ENCODE peak calls at places on chromosome 13, in eight cellular contexts. E is NCI-H2081; X is HT1080; U is naive thymus-derived CD8-positive, alpha-beta T cell; I is pancreas; F is OCI-LY7; A is GM23248; K is stimulated activated CD4-positive, alpha-beta T cell treated with anti-CD3 and anti-CD28 coated beads, Interleukin-2, amount 100 ng/mL, for 48 hours. L is an unnamed sample.

GRCh38 chr13:101408154-101408553 is 8.2 kb downstream of the NALCN start:
- DNase-seq in E (no peak), X (no peak), U (no peak), I (no peak), F (no peak), A (no peak), K (no peak), L (peak)

GRCh38 chr13:92734545-92734944 is 492.1 kb upstream of the GPC6 start:
- DNase-seq in E (no peak), X (no peak), U (no peak), I (no peak), F (no peak), A (no peak), K (no peak), L (no peak)

GRCh38 chr13:59790626-59791025 is 373.1 kb downstream of the DIAPH3 start:
- DNase-seq in E (no peak), X (no peak), U (no peak), I (no peak), F (no peak), A (peak), K (no peak), L (no peak)

GRCh38 chr13:20714161-20714560 is 10.7 kb downstream of the IL17D start:
- DNase-seq in E (no peak), X (peak), U (no peak), I (no peak), F (no peak), A (peak), K (no peak), L (peak)

GRCh38 chr13:96821381-96821780 is 172.9 kb downstream of the OXGR1 start:
- DNase-seq in E (no peak), X (peak), U (no peak), I (no peak), F (no peak), A (peak), K (no peak), L (no peak)

GRCh38 chr13:49936943-49937273 is 768 bp upstream of the SPRYD7 start:
- DNase-seq in E (no peak), X (no peak), U (no peak), I (no peak), F (no peak), A (peak), K (no peak), L (no peak)

GRCh38 chr13:59750860-59751259 is 412.9 kb downstream of the DIAPH3 start:
- DNase-seq in E (no peak), X (no peak), U (no peak), I (peak), F (no peak), A (peak), K (no peak), L (no peak)

GRCh38 chr13:98919566-98919965 is 58.3 kb downstream of the DOCK9 start:
- DNase-seq in E (no peak), X (no peak), U (no peak), I (no peak), F (peak), A (no peak), K (no peak), L (no peak)

GRCh38 chr13:38202730-38203129 is 146.9 kb upstream of the UFM1 start:
- DNase-seq in E (no peak), X (peak), U (no peak), I (no peak), F (no peak), A (peak), K (no peak), L (peak)

GRCh38 chr13:111037838-111038397 is 77.2 kb upstream of the ARHGEF7 start:
- DNase-seq in E (no peak), X (no peak), U (no peak), I (no peak), F (no peak), A (no peak), K (no peak), L (no peak)

GRCh38 chr13:28636078-28636477 is 22.9 kb upstream of the POMP start:
- DNase-seq in E (no peak), X (no peak), U (no peak), I (no peak), F (no peak), A (peak), K (no peak), L (peak)

GRCh38 chr13:25406377-25406776 is 34.6 kb downstream of the ATP8A2 start:
- DNase-seq in E (peak), X (no peak), U (no peak), I (no peak), F (peak), A (no peak), K (no peak), L (peak)

GRCh38 chr13:40130871-40131636 is 475.6 kb downstream of the COG6 start:
- DNase-seq in E (no peak), X (peak), U (no peak), I (no peak), F (no peak), A (peak), K (no peak), L (peak)

GRCh38 chr13:51435002-51435578 is 17.7 kb downstream of the INTS6 start:
- DNase-seq in E (no peak), X (no peak), U (peak), I (no peak), F (peak), A (peak), K (no peak), L (peak)

GRCh38 chr13:34589581-34589980 is 352.5 kb upstream of the NBEA start:
- DNase-seq in E (no peak), X (no peak), U (no peak), I (no peak), F (no peak), A (no peak), K (no peak), L (no peak)

GRCh38 chr13:110116072-110116487 is 190.9 kb downstream of the COL4A1 start:
- DNase-seq in E (no peak), X (no peak), U (peak), I (peak), F (peak), A (peak), K (peak), L (peak)

GRCh38 chr13:28043224-28043623 is 54.7 kb upstream of the URAD start:
- DNase-seq in E (no peak), X (no peak), U (no peak), I (no peak), F (no peak), A (no peak), K (no peak), L (no peak)

GRCh38 chr13:30652746-30653145 is 35.0 kb downstream of the USPL1 start:
- DNase-seq in E (no peak), X (no peak), U (no peak), I (no peak), F (no peak), A (no peak), K (no peak), L (no peak)

GRCh38 chr13:85132986-85133385 is 666.2 kb downstream of the SLITRK6 start:
- DNase-seq in E (no peak), X (no peak), U (no peak), I (no peak), F (no peak), A (no peak), K (no peak), L (no peak)

GRCh38 chr13:51500687-51501086 is 47.9 kb upstream of the INTS6 start:
- DNase-seq in E (no peak), X (no peak), U (no peak), I (no peak), F (no peak), A (no peak), K (no peak), L (no peak)

GRCh38 chr13:19646062-19646461 is 12.6 kb downstream of the MPHOSPH8 start:
- DNase-seq in E (no peak), X (no peak), U (no peak), I (no peak), F (no peak), A (no peak), K (no peak), L (no peak)

GRCh38 chr13:50574731-50575130 is 268.8 kb downstream of the DLEU7 start:
- DNase-seq in E (no peak), X (no peak), U (no peak), I (no peak), F (no peak), A (peak), K (no peak), L (peak)

GRCh38 chr13:45036206-45036605 is 46.9 kb downstream of the GPALPP1 start:
- DNase-seq in E (no peak), X (no peak), U (no peak), I (no peak), F (no peak), A (no peak), K (no peak), L (no peak)

GRCh38 chr13:111893607-111894443 is 173.1 kb upstream of the SOX1 start:
- DNase-seq in E (no peak), X (no peak), U (no peak), I (no peak), F (no peak), A (no peak), K (no peak), L (no peak)

GRCh38 chr13:22662771-22663170 is 518.0 kb upstream of the SGCG start:
- DNase-seq in E (no peak), X (no peak), U (no peak), I (no peak), F (no peak), A (no peak), K (no peak), L (no peak)

GRCh38 chr13:59891053-59891452 is 272.7 kb downstream of the DIAPH3 start:
- DNase-seq in E (no peak), X (no peak), U (no peak), I (no peak), F (no peak), A (peak), K (no peak), L (no peak)

GRCh38 chr13:93262729-93263128 is 36.1 kb downstream of the GPC6 start:
- DNase-seq in E (no peak), X (peak), U (no peak), I (no peak), F (no peak), A (peak), K (no peak), L (peak)

GRCh38 chr13:109862627-109863026 is 76.2 kb upstream of the IRS2 start:
- DNase-seq in E (no peak), X (peak), U (no peak), I (no peak), F (no peak), A (peak), K (no peak), L (peak)

GRCh38 chr13:77860621-77861020 is 58.0 kb downstream of the EDNRB start:
- DNase-seq in E (no peak), X (peak), U (no peak), I (no peak), F (no peak), A (peak), K (no peak), L (peak)

GRCh38 chr13:33244907-33245287 is 40.7 kb downstream of the STARD13 start:
- DNase-seq in E (no peak), X (no peak), U (no peak), I (no peak), F (no peak), A (no peak), K (no peak), L (no peak)

GRCh38 chr13:95317037-95317989 is 16.1 kb upstream of the ABCC4 start:
- DNase-seq in E (no peak), X (peak), U (no peak), I (no peak), F (no peak), A (peak), K (no peak), L (peak)

GRCh38 chr13:21733475-21734311 is 62.8 kb downstream of the FGF9 start:
- DNase-seq in E (no peak), X (no peak), U (no peak), I (no peak), F (no peak), A (no peak), K (no peak), L (no peak)

GRCh38 chr13:42001580-42001979 is 40.7 kb upstream of the VWA8 start:
- DNase-seq in E (no peak), X (peak), U (no peak), I (no peak), F (no peak), A (peak), K (no peak), L (peak)

GRCh38 chr13:57633950-57634828 is 2.6 kb downstream of the PCDH17 start:
- DNase-seq in E (no peak), X (no peak), U (no peak), I (peak), F (no peak), A (no peak), K (no peak), L (no peak)

GRCh38 chr13:73782781-73783180 is 351.4 kb downstream of the KLF12 start:
- DNase-seq in E (peak), X (no peak), U (no peak), I (no peak), F (no peak), A (no peak), K (no peak), L (no peak)

GRCh38 chr13:21663197-21663596 is 7.7 kb upstream of the FGF9 start:
- DNase-seq in E (no peak), X (peak), U (no peak), I (no peak), F (no peak), A (no peak), K (no peak), L (no peak)

GRCh38 chr13:103100795-103101194 is 34.6 kb upstream of the SLC10A2 start:
- DNase-seq in E (no peak), X (peak), U (no peak), I (no peak), F (no peak), A (no peak), K (no peak), L (no peak)